ENCODE peak calls at places on chromosome 15, in nine cellular contexts. T, R, N, I, D, A, Z, K and C are unnamed samples.

GRCh38 chr15:69946870-69947269 is 150.8 kb downstream of the TLE3 start:
- DNase-seq in T (peak; percentile 8), R (no peak), N (no peak), I (no peak), D (no peak), A (no peak), Z (no peak), K (no peak), C (no peak)

GRCh38 chr15:36362508-36362907 is 216.9 kb upstream of the CDIN1 start:
- DNase-seq in T (no peak), R (no peak), N (no peak), I (no peak), D (no peak), A (no peak), Z (no peak), K (no peak), C (no peak)

GRCh38 chr15:78878356-78878755 is 5.7 kb downstream of the MORF4L1 start:
- DNase-seq in T (no peak), R (no peak), N (peak; percentile 43), I (no peak), D (no peak), A (no peak), Z (no peak), K (no peak), C (no peak)

GRCh38 chr15:73049564-73050215 is 2.6 kb upstream of the NEO1 start:
- DNase-seq in T (no peak), R (no peak), N (no peak), I (no peak), D (no peak), A (no peak), Z (no peak), K (no peak), C (no peak)

GRCh38 chr15:92608866-92609700 is 46.5 kb downstream of the FAM174B start:
- DNase-seq in T (no peak), R (no peak), N (no peak), I (no peak), D (no peak), A (no peak), Z (no peak), K (no peak), C (no peak)

GRCh38 chr15:68817304-68818087 is 3.2 kb downstream of the ANP32A start:
- DNase-seq in T (peak; percentile 67), R (peak; percentile 74), N (peak; percentile 84), I (peak; percentile 59), D (peak; percentile 35), A (peak; percentile 67), Z (peak; percentile 46), K (no peak), C (no peak)

GRCh38 chr15:80970018-80970657 is 19.5 kb downstream of the MESD start:
- DNase-seq in T (peak; percentile 46), R (peak; percentile 63), N (peak; percentile 87), I (no peak), D (peak; percentile 72), A (peak; percentile 65), Z (peak; percentile 24), K (no peak), C (no peak)

GRCh38 chr15:53746101-53746500 is 13.4 kb downstream of the WDR72 start:
- DNase-seq in T (no peak), R (no peak), N (no peak), I (no peak), D (no peak), A (no peak), Z (no peak), K (peak; percentile 5), C (no peak)

GRCh38 chr15:87929835-87930234 is 326.7 kb downstream of the NTRK3 start:
- DNase-seq in T (no peak), R (no peak), N (no peak), I (no peak), D (no peak), A (no peak), Z (no peak), K (no peak), C (no peak)

GRCh38 chr15:72227192-72227586 is 3.8 kb downstream of the PKM start:
- DNase-seq in T (no peak), R (peak; percentile 78), N (peak; percentile 77), I (no peak), D (no peak), A (peak; percentile 20), Z (peak; percentile 33), K (peak; percentile 91), C (peak; percentile 87)

GRCh38 chr15:98614681-98615080 is 33.7 kb upstream of the IGF1R start:
- DNase-seq in T (no peak), R (no peak), N (no peak), I (no peak), D (no peak), A (no peak), Z (no peak), K (peak; percentile 64), C (no peak)

GRCh38 chr15:77632760-77633133 is at the start of gene LINGO1:
- DNase-seq in T (no peak), R (no peak), N (peak; percentile 34), I (no peak), D (peak; percentile 46), A (no peak), Z (no peak), K (no peak), C (no peak)

GRCh38 chr15:41828747-41829270 is 917 bp downstream of the JMJD7 start:
- DNase-seq in T (no peak), R (no peak), N (peak; percentile 54), I (no peak), D (no peak), A (no peak), Z (no peak), K (no peak), C (no peak)